ENCODE peak calls at places on chromosomes 5 and 9, in ten cellular contexts. One of them, this sample, is unnamed.

GRCh38 chr9:122180633-122181032 is 20.9 kb downstream of the MORN5 start:
- DNase-seq in HepG2: peak; percentile 60
- DNase-seq in ovary: no peak
- DNase-seq in lower lobe of right lung: no peak
- DNase-seq in Calu3: peak; percentile 15
- DNase-seq in HFFc6: peak; percentile 81
- DNase-seq in right atrium auricular region: no peak
- DNase-seq in AG10803: peak; percentile 72
- DNase-seq in adrenal gland: peak; percentile 58
- DNase-seq in AG09319: no peak
- DNase-seq in this sample: no peak

GRCh38 chr5:82297711-82298110 is 19.6 kb upstream of the RPS23 start:
- DNase-seq in HepG2: no peak
- DNase-seq in ovary: no peak
- DNase-seq in lower lobe of right lung: no peak
- DNase-seq in Calu3: no peak
- DNase-seq in HFFc6: no peak
- DNase-seq in right atrium auricular region: no peak
- DNase-seq in AG10803: no peak
- DNase-seq in adrenal gland: no peak
- DNase-seq in AG09319: no peak
- DNase-seq in this sample: no peak

GRCh38 chr5:8905021-8905420 is 640.9 kb downstream of the SEMA5A start:
- DNase-seq in HepG2: no peak
- DNase-seq in ovary: no peak
- DNase-seq in lower lobe of right lung: no peak
- DNase-seq in Calu3: peak; percentile 11
- DNase-seq in HFFc6: peak; percentile 76
- DNase-seq in right atrium auricular region: no peak
- DNase-seq in AG10803: peak; percentile 53
- DNase-seq in adrenal gland: no peak
- DNase-seq in AG09319: peak; percentile 76
- DNase-seq in this sample: no peak

GRCh38 chr5:153809181-153809580 is 229.5 kb downstream of the FAM114A2 start:
- DNase-seq in HepG2: no peak
- DNase-seq in ovary: no peak
- DNase-seq in lower lobe of right lung: no peak
- DNase-seq in Calu3: no peak
- DNase-seq in HFFc6: no peak
- DNase-seq in right atrium auricular region: no peak
- DNase-seq in AG10803: no peak
- DNase-seq in adrenal gland: no peak
- DNase-seq in AG09319: no peak
- DNase-seq in this sample: no peak

GRCh38 chr5:142280066-142281011 is 44.5 kb downstream of the SPRY4 start:
- DNase-seq in HepG2: peak; percentile 83
- DNase-seq in ovary: peak; percentile 26
- DNase-seq in lower lobe of right lung: no peak
- DNase-seq in Calu3: no peak
- DNase-seq in HFFc6: no peak
- DNase-seq in right atrium auricular region: peak; percentile 84
- DNase-seq in AG10803: peak; percentile 36
- DNase-seq in adrenal gland: peak; percentile 69
- DNase-seq in AG09319: no peak
- DNase-seq in this sample: peak; percentile 75

GRCh38 chr5:40386293-40386692 is 293.4 kb upstream of the PTGER4 start:
- DNase-seq in HepG2: no peak
- DNase-seq in ovary: no peak
- DNase-seq in lower lobe of right lung: no peak
- DNase-seq in Calu3: no peak
- DNase-seq in HFFc6: no peak
- DNase-seq in right atrium auricular region: no peak
- DNase-seq in AG10803: peak; percentile 35
- DNase-seq in adrenal gland: no peak
- DNase-seq in AG09319: no peak
- DNase-seq in this sample: no peak

GRCh38 chr9:112753725-112754124 is 3.2 kb downstream of the SNX30 start:
- DNase-seq in HepG2: no peak
- DNase-seq in ovary: no peak
- DNase-seq in lower lobe of right lung: no peak
- DNase-seq in Calu3: peak; percentile 32
- DNase-seq in HFFc6: peak; percentile 91
- DNase-seq in right atrium auricular region: no peak
- DNase-seq in AG10803: peak; percentile 84
- DNase-seq in adrenal gland: no peak
- DNase-seq in AG09319: no peak
- DNase-seq in this sample: no peak

GRCh38 chr5:150497274-150497988 is 10.5 kb upstream of the NDST1 start:
- DNase-seq in HepG2: no peak
- DNase-seq in ovary: peak; percentile 78
- DNase-seq in lower lobe of right lung: no peak
- DNase-seq in Calu3: peak; percentile 82
- DNase-seq in HFFc6: peak; percentile 89
- DNase-seq in right atrium auricular region: peak; percentile 91
- DNase-seq in AG10803: peak; percentile 88
- DNase-seq in adrenal gland: peak; percentile 92
- DNase-seq in AG09319: no peak
- DNase-seq in this sample: peak; percentile 55

GRCh38 chr9:4062966-4063365 is 236.9 kb downstream of the GLIS3 start:
- DNase-seq in HepG2: no peak
- DNase-seq in ovary: no peak
- DNase-seq in lower lobe of right lung: no peak
- DNase-seq in Calu3: no peak
- DNase-seq in HFFc6: no peak
- DNase-seq in right atrium auricular region: no peak
- DNase-seq in AG10803: peak; percentile 29
- DNase-seq in adrenal gland: no peak
- DNase-seq in AG09319: no peak
- DNase-seq in this sample: no peak

GRCh38 chr9:18700714-18701113 is 226.8 kb downstream of the ADAMTSL1 start:
- DNase-seq in HepG2: no peak
- DNase-seq in ovary: no peak
- DNase-seq in lower lobe of right lung: no peak
- DNase-seq in Calu3: no peak
- DNase-seq in HFFc6: no peak
- DNase-seq in right atrium auricular region: no peak
- DNase-seq in AG10803: no peak
- DNase-seq in adrenal gland: no peak
- DNase-seq in AG09319: no peak
- DNase-seq in this sample: no peak

GRCh38 chr5:10034008-10034407 is 215.7 kb downstream of the ATPSCKMT start:
- DNase-seq in HepG2: no peak
- DNase-seq in ovary: no peak
- DNase-seq in lower lobe of right lung: no peak
- DNase-seq in Calu3: no peak
- DNase-seq in HFFc6: no peak
- DNase-seq in right atrium auricular region: no peak
- DNase-seq in AG10803: no peak
- DNase-seq in adrenal gland: no peak
- DNase-seq in AG09319: no peak
- DNase-seq in this sample: peak; percentile 32

GRCh38 chr9:129150122-129150521 is 27.9 kb downstream of the IER5L start:
- DNase-seq in HepG2: no peak
- DNase-seq in ovary: no peak
- DNase-seq in lower lobe of right lung: no peak
- DNase-seq in Calu3: no peak
- DNase-seq in HFFc6: no peak
- DNase-seq in right atrium auricular region: no peak
- DNase-seq in AG10803: no peak
- DNase-seq in adrenal gland: no peak
- DNase-seq in AG09319: no peak
- DNase-seq in this sample: no peak

GRCh38 chr9:89207026-89207425 is 28.4 kb upstream of the SHC3 start:
- DNase-seq in HepG2: no peak
- DNase-seq in ovary: no peak
- DNase-seq in lower lobe of right lung: no peak
- DNase-seq in Calu3: no peak
- DNase-seq in HFFc6: no peak
- DNase-seq in right atrium auricular region: no peak
- DNase-seq in AG10803: no peak
- DNase-seq in adrenal gland: no peak
- DNase-seq in AG09319: no peak
- DNase-seq in this sample: no peak

GRCh38 chr5:118233601-118234000 is 754.7 kb downstream of the DTWD2 start:
- DNase-seq in HepG2: no peak
- DNase-seq in ovary: no peak
- DNase-seq in lower lobe of right lung: no peak
- DNase-seq in Calu3: no peak
- DNase-seq in HFFc6: no peak
- DNase-seq in right atrium auricular region: no peak
- DNase-seq in AG10803: no peak
- DNase-seq in adrenal gland: no peak
- DNase-seq in AG09319: no peak
- DNase-seq in this sample: no peak

GRCh38 chr5:50359187-50359586 is 81.9 kb downstream of the EMB start:
- DNase-seq in HepG2: no peak
- DNase-seq in ovary: no peak
- DNase-seq in lower lobe of right lung: no peak
- DNase-seq in Calu3: no peak
- DNase-seq in HFFc6: no peak
- DNase-seq in right atrium auricular region: no peak
- DNase-seq in AG10803: no peak
- DNase-seq in adrenal gland: no peak
- DNase-seq in AG09319: no peak
- DNase-seq in this sample: no peak
- TF ChIP-seq CTCF in HepG2: no peak
- TF ChIP-seq CTCF in ovary: no peak
- TF ChIP-seq CTCF in lower lobe of right lung: no peak
- TF ChIP-seq CTCF in Calu3: no peak
- TF ChIP-seq CTCF in HFFc6: no peak
- TF ChIP-seq CTCF in right atrium auricular region: no peak
- TF ChIP-seq CTCF in AG10803: no peak
- TF ChIP-seq CTCF in adrenal gland: no peak
- TF ChIP-seq CTCF in AG09319: no peak
- TF ChIP-seq CTCF in this sample: no peak

GRCh38 chr9:104606202-104606601 is 775 bp upstream of the OR13C2 start:
- DNase-seq in HepG2: no peak
- DNase-seq in ovary: no peak
- DNase-seq in lower lobe of right lung: no peak
- DNase-seq in Calu3: no peak
- DNase-seq in HFFc6: no peak
- DNase-seq in right atrium auricular region: no peak
- DNase-seq in AG10803: no peak
- DNase-seq in adrenal gland: no peak
- DNase-seq in AG09319: no peak
- DNase-seq in this sample: no peak

GRCh38 chr9:104604801-104605200 is 626 bp downstream of the OR13C2 start:
- DNase-seq in HepG2: no peak
- DNase-seq in ovary: no peak
- DNase-seq in lower lobe of right lung: no peak
- DNase-seq in Calu3: no peak
- DNase-seq in HFFc6: no peak
- DNase-seq in right atrium auricular region: no peak
- DNase-seq in AG10803: no peak
- DNase-seq in adrenal gland: no peak
- DNase-seq in AG09319: no peak
- DNase-seq in this sample: no peak

DNA sequence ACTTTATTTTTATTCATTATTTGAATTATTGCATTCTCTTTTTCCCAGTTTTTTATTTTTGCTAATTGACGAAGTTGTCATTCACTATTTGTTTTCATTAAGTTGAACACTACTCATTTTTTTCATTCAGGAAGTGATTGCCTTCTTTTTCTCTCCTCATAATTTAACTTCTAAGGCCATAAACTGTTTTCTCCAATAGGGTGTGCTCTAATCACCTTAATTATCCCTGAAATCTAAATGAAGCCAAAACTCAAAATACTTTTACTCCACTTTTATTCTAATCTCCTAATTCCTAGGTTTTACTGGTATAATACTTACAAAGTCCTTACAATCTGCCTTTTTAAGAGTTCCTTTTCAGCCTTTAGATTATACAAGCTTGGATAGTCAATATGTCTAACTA is 2.9 kb upstream of the OR13C2 start:
- DNase-seq in HepG2: no peak
- DNase-seq in ovary: no peak
- DNase-seq in lower lobe of right lung: no peak
- DNase-seq in Calu3: no peak
- DNase-seq in HFFc6: no peak
- DNase-seq in right atrium auricular region: no peak
- DNase-seq in AG10803: no peak
- DNase-seq in adrenal gland: no peak
- DNase-seq in AG09319: no peak
- DNase-seq in this sample: no peak
- TF ChIP-seq CTCF in HepG2: no peak
- TF ChIP-seq CTCF in ovary: no peak
- TF ChIP-seq CTCF in lower lobe of right lung: no peak
- TF ChIP-seq CTCF in Calu3: no peak
- TF ChIP-seq CTCF in HFFc6: peak; percentile 16
- TF ChIP-seq CTCF in right atrium auricular region: peak; percentile 14
- TF ChIP-seq CTCF in AG10803: peak; percentile 27
- TF ChIP-seq CTCF in adrenal gland: no peak
- TF ChIP-seq CTCF in AG09319: peak; percentile 14
- TF ChIP-seq CTCF in this sample: no peak

DNA sequence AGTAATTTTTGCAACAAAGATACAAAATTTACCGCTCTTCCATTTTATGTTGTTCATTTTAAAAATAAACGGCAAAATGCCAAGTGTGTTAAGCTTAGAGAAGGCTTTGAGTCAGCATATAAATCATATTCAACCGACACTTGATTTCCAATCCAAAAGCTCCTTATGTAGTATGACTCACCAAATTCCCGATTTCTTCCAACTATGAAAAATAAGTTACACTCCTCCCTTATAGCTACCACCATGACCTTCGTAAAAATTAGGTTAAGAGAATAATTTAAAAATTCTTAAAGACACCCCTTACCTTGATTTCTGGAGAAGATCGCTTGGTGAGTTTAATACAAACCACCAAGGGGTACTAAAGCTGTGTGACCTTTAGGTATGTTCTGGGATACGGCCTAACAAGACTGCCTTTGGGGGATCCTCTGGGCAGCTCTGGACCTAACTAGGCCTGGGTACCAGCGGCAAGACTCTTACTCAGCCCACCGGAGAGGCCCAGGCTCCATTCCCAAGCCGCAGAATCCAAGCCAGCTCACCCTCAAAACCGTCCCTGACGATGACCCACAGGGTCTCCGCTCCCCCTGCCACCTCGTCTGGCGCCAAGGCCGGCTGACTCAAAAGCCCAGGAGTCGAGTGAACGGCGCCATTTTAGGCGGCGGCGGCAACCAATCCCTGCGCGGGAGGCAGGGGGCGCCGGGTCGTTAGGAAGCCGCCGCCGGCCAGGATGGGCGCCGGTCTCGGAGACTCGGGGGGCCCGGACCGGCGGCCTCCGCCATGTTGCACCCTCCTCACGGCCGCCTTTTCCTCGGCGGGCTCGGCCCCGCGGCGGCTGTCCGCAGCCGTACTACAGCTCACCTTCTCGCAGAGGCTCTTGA is 731 bp downstream of the PPP2CA start:
- DNase-seq in HepG2: peak; percentile 65
- DNase-seq in ovary: peak; percentile 71
- DNase-seq in lower lobe of right lung: peak; percentile 72
- DNase-seq in Calu3: peak; percentile 76
- DNase-seq in HFFc6: peak; percentile 35
- DNase-seq in right atrium auricular region: no peak
- DNase-seq in AG10803: peak; percentile 57
- DNase-seq in adrenal gland: peak; percentile 74
- DNase-seq in AG09319: no peak
- DNase-seq in this sample: peak; percentile 50
- TF ChIP-seq CTCF in HepG2: peak; percentile 54
- TF ChIP-seq CTCF in ovary: peak; percentile 47
- TF ChIP-seq CTCF in lower lobe of right lung: peak; percentile 28
- TF ChIP-seq CTCF in Calu3: peak; percentile 26
- TF ChIP-seq CTCF in HFFc6: peak; percentile 60
- TF ChIP-seq CTCF in right atrium auricular region: peak; percentile 62
- TF ChIP-seq CTCF in AG10803: no peak
- TF ChIP-seq CTCF in adrenal gland: no peak
- TF ChIP-seq CTCF in AG09319: peak; percentile 6
- TF ChIP-seq CTCF in this sample: peak; percentile 24

GRCh38 chr9:78316151-78316892 is 19.4 kb downstream of the PSAT1 start:
- DNase-seq in HepG2: no peak
- DNase-seq in ovary: no peak
- DNase-seq in lower lobe of right lung: no peak
- DNase-seq in Calu3: no peak
- DNase-seq in HFFc6: no peak
- DNase-seq in right atrium auricular region: peak; percentile 38
- DNase-seq in AG10803: no peak
- DNase-seq in adrenal gland: no peak
- DNase-seq in AG09319: no peak
- DNase-seq in this sample: no peak
- TF ChIP-seq CTCF in HepG2: peak; percentile 13
- TF ChIP-seq CTCF in ovary: no peak
- TF ChIP-seq CTCF in lower lobe of right lung: no peak
- TF ChIP-seq CTCF in Calu3: no peak
- TF ChIP-seq CTCF in HFFc6: no peak
- TF ChIP-seq CTCF in right atrium auricular region: no peak
- TF ChIP-seq CTCF in AG10803: no peak
- TF ChIP-seq CTCF in adrenal gland: no peak
- TF ChIP-seq CTCF in AG09319: no peak
- TF ChIP-seq CTCF in this sample: no peak

This sample was measured in left ventricle myocardium inferior.